ENCODE peak calls at places on chromosomes 4 and X, in six cellular contexts. H, M, D, B, C and A are unnamed samples.

GRCh38 chr4:73189274-73189810 is 69.3 kb downstream of the ANKRD17 start:
- DNase-seq in H (no peak), M (no peak), D (no peak), B (peak; percentile 75), C (no peak), A (no peak)

GRCh38 chr4:55359397-55359916 is 13.4 kb downstream of the SRD5A3 start:
- DNase-seq in H (no peak), M (peak; percentile 62), D (peak; percentile 37), B (peak; percentile 45), C (no peak), A (peak; percentile 53)

GRCh38 chr4:7807351-7807921 is 132.2 kb downstream of the AFAP1 start:
- DNase-seq in H (peak; percentile 63), M (no peak), D (peak; percentile 65), B (no peak), C (no peak), A (no peak)

GRCh38 chr4:26936284-26937065 is 75.8 kb downstream of the STIM2 start:
- DNase-seq in H (no peak), M (peak; percentile 66), D (no peak), B (peak; percentile 56), C (no peak), A (peak; percentile 54)

GRCh38 chrX:51893931-51894696 is 691 bp downstream of the MAGED1 start:
- DNase-seq in H (no peak), M (no peak), D (peak; percentile 10), B (peak; percentile 29), C (peak; percentile 60), A (peak; percentile 22)

GRCh38 chr4:82710202-82710929 is 88.2 kb downstream of the SCD5 start:
- DNase-seq in H (no peak), M (no peak), D (no peak), B (peak; percentile 18), C (no peak), A (no peak)

GRCh38 chr4:134650461-134650860 is 448.9 kb upstream of the PABPC4L start:
- DNase-seq in H (no peak), M (no peak), D (no peak), B (no peak), C (no peak), A (no peak)

GRCh38 chr4:60034371-60034770 is 1165.8 kb upstream of the ADGRL3 start:
- DNase-seq in H (no peak), M (no peak), D (no peak), B (no peak), C (no peak), A (no peak)

GRCh38 chr4:152920768-152921167 is 15.4 kb upstream of the FHDC1 start:
- DNase-seq in H (no peak), M (no peak), D (no peak), B (no peak), C (no peak), A (peak; percentile 59)

GRCh38 chr4:83207497-83208105 is 77.0 kb downstream of the COQ2 start:
- DNase-seq in H (no peak), M (no peak), D (no peak), B (peak; percentile 91), C (peak; percentile 22), A (no peak)

GRCh38 chrX:109475174-109475891 is 6.6 kb downstream of the GUCY2F start:
- DNase-seq in H (peak; percentile 60), M (peak; percentile 11), D (peak; percentile 9), B (peak; percentile 39), C (peak; percentile 67), A (peak; percentile 44)

GRCh38 chr4:185623444-185624247 is 88.3 kb upstream of the PDLIM3 start:
- DNase-seq in H (no peak), M (peak; percentile 41), D (no peak), B (no peak), C (no peak), A (no peak)

GRCh38 chr4:33218238-33218637 is 2498.1 kb downstream of the PCDH7 start:
- DNase-seq in H (no peak), M (no peak), D (no peak), B (no peak), C (no peak), A (peak; percentile 58)

GRCh38 chr4:169615467-169616106 is 3.2 kb upstream of the NEK1 start:
- DNase-seq in H (no peak), M (peak; percentile 81), D (no peak), B (peak; percentile 62), C (no peak), A (no peak)

GRCh38 chrX:19904778-19905367 is 17.5 kb upstream of the SH3KBP1 start:
- DNase-seq in H (no peak), M (no peak), D (no peak), B (peak; percentile 37), C (peak; percentile 36), A (peak; percentile 57)

GRCh38 chrX:37943554-37943953 is 62.8 kb upstream of the SYTL5 start:
- DNase-seq in H (no peak), M (no peak), D (no peak), B (no peak), C (no peak), A (no peak)

GRCh38 chrX:74550295-74550802 is 64.1 kb downstream of the RLIM start:
- DNase-seq in H (peak; percentile 83), M (no peak), D (peak; percentile 78), B (peak; percentile 56), C (peak; percentile 86), A (peak; percentile 72)
- H3K4me3 ChIP-seq in H (no peak overlapping the region), M (peak overlapping the region; percentile 57), D (no peak overlapping the region), B (no peak overlapping the region), C (no peak overlapping the region), A (no peak overlapping the region)

GRCh38 chr4:10159671-10160070 is 43.1 kb upstream of the WDR1 start:
- DNase-seq in H (no peak), M (no peak), D (no peak), B (no peak), C (no peak), A (no peak)

GRCh38 chr4:10158355-10158942 is 41.9 kb upstream of the WDR1 start:
- DNase-seq in H (no peak), M (no peak), D (no peak), B (no peak), C (peak; percentile 22), A (no peak)

GRCh38 chr4:10161146-10161545 is 44.5 kb upstream of the WDR1 start:
- DNase-seq in H (no peak), M (no peak), D (no peak), B (no peak), C (no peak), A (no peak)

GRCh38 chr4:10161840-10162239 is 45.2 kb upstream of the WDR1 start:
- DNase-seq in H (no peak), M (no peak), D (no peak), B (no peak), C (no peak), A (no peak)

GRCh38 chr4:10160280-10160856 is 43.8 kb upstream of the WDR1 start:
- DNase-seq in H (no peak), M (no peak), D (no peak), B (no peak), C (peak; percentile 42), A (peak; percentile 21)
- TF ChIP-seq CTCF in H (no peak), M (peak; percentile 39), D (peak; percentile 15), B (no peak), C (peak; percentile 49), A (no peak)

GRCh38 chrX:23331701-23332100 is 2.9 kb upstream of the PTCHD1 start:
- DNase-seq in H (no peak), M (peak; percentile 83), D (no peak), B (no peak), C (peak; percentile 6), A (no peak)

GRCh38 chrX:23334536-23334870 is at the start of gene PTCHD1:
- DNase-seq in H (no peak), M (peak; percentile 30), D (no peak), B (no peak), C (no peak), A (no peak)

GRCh38 chrX:23332101-23332887 is 2.4 kb upstream of the PTCHD1 start:
- DNase-seq in H (no peak), M (peak; percentile 61), D (no peak), B (no peak), C (peak; percentile 19), A (no peak)

GRCh38 chrX:23333842-23334535 is 660 bp upstream of the PTCHD1 start:
- DNase-seq in H (no peak), M (peak; percentile 50), D (no peak), B (no peak), C (peak; percentile 67), A (no peak)

GRCh38 chrX:23332888-23333821 is 1.5 kb upstream of the PTCHD1 start:
- DNase-seq in H (no peak), M (peak; percentile 72), D (no peak), B (no peak), C (peak; percentile 48), A (no peak)
- H3K4me3 ChIP-seq in H (no peak overlapping the region), M (no peak overlapping the region), D (no peak overlapping the region), B (no peak overlapping the region), C (peak overlapping the region; percentile 55), A (no peak overlapping the region)

GRCh38 chrX:120790118-120790517 is 85.5 kb downstream of the CT47B1 start:
- DNase-seq in H (no peak), M (no peak), D (peak; percentile 39), B (peak; percentile 68), C (peak; percentile 83), A (peak; percentile 83)
- TF ChIP-seq CTCF in H (peak; percentile 77), M (peak; percentile 83), D (peak; percentile 76), B (peak; percentile 64), C (peak; percentile 85), A (peak; percentile 89)

GRCh38 chrX:39971760-39972159 is 126.0 kb downstream of the BCOR start:
- DNase-seq in H (no peak), M (no peak), D (no peak), B (no peak), C (no peak), A (no peak)

GRCh38 chrX:39966186-39966585 is 131.6 kb downstream of the BCOR start:
- DNase-seq in H (no peak), M (no peak), D (no peak), B (no peak), C (no peak), A (peak; percentile 6)

GRCh38 chrX:39969826-39970569 is 127.8 kb downstream of the BCOR start:
- DNase-seq in H (no peak), M (no peak), D (no peak), B (no peak), C (no peak), A (no peak)

GRCh38 chrX:39967348-39967747 is 130.4 kb downstream of the BCOR start:
- DNase-seq in H (no peak), M (no peak), D (no peak), B (no peak), C (no peak), A (peak; percentile 18)

DNA sequence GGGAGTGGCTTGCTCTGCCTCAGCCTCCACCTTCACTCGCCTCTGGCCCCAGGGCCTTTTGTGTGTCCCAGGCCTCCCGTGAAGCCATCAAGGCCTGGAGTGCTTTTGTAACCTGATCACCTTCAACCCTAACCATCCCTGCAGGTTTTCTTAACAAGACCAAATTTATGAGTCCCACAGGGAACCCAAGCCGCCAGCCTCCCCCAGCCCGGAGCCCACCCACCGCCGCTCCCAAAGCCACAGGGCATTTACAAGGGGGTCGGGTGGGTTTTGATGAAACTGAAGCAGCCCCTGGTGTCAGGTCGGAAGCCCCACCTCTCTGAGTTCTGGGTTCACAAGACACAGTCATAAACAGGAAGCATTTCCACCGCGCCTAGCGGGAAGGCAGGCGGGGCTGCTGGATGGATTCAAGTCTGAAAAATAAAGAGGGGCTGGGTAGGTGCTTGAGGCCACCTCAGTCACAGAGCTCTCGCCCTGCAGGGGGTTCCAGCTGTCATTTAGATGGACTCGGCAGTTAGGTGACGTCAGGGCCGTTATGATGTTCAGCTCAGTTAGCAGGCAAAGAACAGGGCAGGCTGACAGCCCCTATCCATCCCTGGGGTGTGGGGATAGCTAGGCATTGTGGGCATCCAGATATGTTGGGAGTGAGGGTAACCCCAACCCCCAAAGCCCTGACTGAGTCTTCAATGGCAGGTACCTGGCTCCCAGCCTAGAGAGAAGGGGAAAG is 128.5 kb downstream of the BCOR start:
- DNase-seq in H (no peak), M (no peak), D (peak; percentile 37), B (no peak), C (no peak), A (no peak)
- H3K4me3 ChIP-seq in H (no peak overlapping the region), M (no peak overlapping the region), D (no peak overlapping the region), B (no peak overlapping the region), C (no peak overlapping the region), A (no peak overlapping the region)